ENCODE peak calls at places on chromosome 10, in four cellular contexts. G is H9, D is upper lobe of left lung, N is astrocyte. O is an unnamed sample.

GRCh38 chr10:44051584-44052385 is 333.1 kb downstream of the CXCL12 start:
- DNase-seq in N (peak; percentile 87), G (no peak), D (no peak), O (no peak)

GRCh38 chr10:122568551-122568950 is 8.0 kb downstream of the DMBT1 start:
- DNase-seq in D (no peak), N (no peak), G (no peak), O (no peak)

GRCh38 chr10:86203162-86203905 is 163.3 kb downstream of the GRID1 start:
- DNase-seq in D (no peak), N (no peak), G (peak; percentile 66), O (no peak)

GRCh38 chr10:119325131-119325530 is 117.8 kb downstream of the GRK5 start:
- DNase-seq in D (no peak), N (no peak), G (no peak), O (peak; percentile 58)

GRCh38 chr10:73650537-73651331 is 5.1 kb downstream of the SYNPO2L start:
- DNase-seq in G (no peak), D (no peak), N (peak; percentile 78), O (peak; percentile 94)

GRCh38 chr10:128000660-128001059 is 93.8 kb downstream of the PTPRE start:
- DNase-seq in D (peak; percentile 86), G (no peak), N (peak; percentile 48), O (no peak)

GRCh38 chr10:31936933-31937332 is 8.3 kb upstream of the ARHGAP12 start:
- DNase-seq in D (no peak), G (no peak), N (no peak), O (peak; percentile 36)

GRCh38 chr10:79491171-79491835 is 21.0 kb upstream of the EIF5AL1 start:
- DNase-seq in G (peak; percentile 51), D (no peak), N (no peak), O (no peak)

GRCh38 chr10:77564781-77565589 is 72.6 kb downstream of the KCNMA1 start:
- DNase-seq in D (no peak), G (peak; percentile 85), N (peak; percentile 52), O (no peak)

GRCh38 chr10:87829986-87830732 is 12.1 kb upstream of the ATAD1 start:
- DNase-seq in D (no peak), G (no peak), N (no peak), O (peak; percentile 42)

GRCh38 chr10:122207596-122207995 is 63.5 kb upstream of the BTBD16 start:
- DNase-seq in G (no peak), D (no peak), N (no peak), O (no peak)

GRCh38 chr10:114603943-114604342 is 54.1 kb downstream of the ABLIM1 start:
- DNase-seq in G (no peak), D (peak; percentile 38), N (peak; percentile 55), O (no peak)

GRCh38 chr10:121683803-121684202 is 85.6 kb upstream of the FGFR2 start:
- DNase-seq in D (no peak), N (no peak), G (no peak), O (no peak)

GRCh38 chr10:79305988-79306387 is 41.3 kb upstream of the PPIF start:
- DNase-seq in D (no peak), N (no peak), G (no peak), O (no peak)

GRCh38 chr10:49371967-49372366 is 23.9 kb downstream of the DRGX start:
- DNase-seq in N (no peak), D (peak; percentile 25), G (no peak), O (no peak)

GRCh38 chr10:4691776-4692175 is 134.2 kb upstream of the AKR1E2 start:
- DNase-seq in G (no peak), D (no peak), N (peak; percentile 70), O (peak; percentile 48)

GRCh38 chr10:17216217-17216900 is 11.7 kb upstream of the VIM start:
- DNase-seq in G (peak; percentile 52), D (no peak), N (peak; percentile 100), O (peak; percentile 68)

GRCh38 chr10:17213646-17214349 is 12.3 kb upstream of the TRDMT1 start:
- DNase-seq in D (no peak), G (no peak), N (peak; percentile 71), O (no peak)

GRCh38 chr10:17215782-17216122 is 12.3 kb upstream of the VIM start:
- DNase-seq in N (no peak), D (no peak), G (no peak), O (no peak)

GRCh38 chr10:17214486-17214885 is 13.0 kb upstream of the TRDMT1 start:
- DNase-seq in G (no peak), D (no peak), N (no peak), O (no peak)

DNA sequence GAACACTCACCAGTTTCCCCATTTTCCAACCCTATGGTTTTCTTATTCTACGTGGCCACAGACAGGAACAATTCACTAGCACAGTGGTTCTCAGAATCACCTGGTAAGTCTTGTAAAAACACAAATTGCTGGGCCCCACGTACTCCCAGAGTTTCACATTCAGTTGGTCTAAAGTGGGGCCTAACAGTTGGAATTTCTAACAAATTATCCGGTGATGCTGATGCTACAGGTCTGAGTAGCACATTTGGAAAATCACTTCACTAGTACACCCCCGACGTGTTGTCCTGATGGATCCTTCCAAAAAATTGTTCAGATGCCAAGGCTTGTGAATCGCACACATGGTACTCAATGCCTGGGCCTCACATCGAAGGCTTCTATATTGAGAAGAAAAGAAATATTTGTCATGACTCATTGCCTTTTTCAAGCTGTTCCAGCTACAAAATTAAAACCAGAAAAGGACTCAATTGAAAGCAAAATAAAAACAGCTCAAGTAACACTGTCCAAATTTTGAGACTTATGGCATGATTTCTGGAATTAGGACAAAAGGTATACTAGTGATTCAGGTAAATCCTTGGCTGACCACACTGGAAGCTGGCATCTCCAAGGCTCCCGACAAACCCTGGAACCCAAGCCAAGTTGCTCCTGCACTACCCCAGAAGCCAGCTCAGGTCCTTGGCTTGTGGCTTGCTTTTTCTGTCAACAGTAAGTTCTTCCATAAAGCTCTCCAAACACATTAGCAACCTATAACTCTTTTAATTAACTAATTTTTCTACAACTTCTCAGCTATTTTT is 12.9 kb upstream of the VIM start:
- DNase-seq in D (no peak), G (no peak), N (peak; percentile 98), O (peak; percentile 22)
- H3K27ac ChIP-seq in D (peak overlapping the region; percentile 72), G (peak overlapping the region; percentile 77), N (peak overlapping the region; percentile 99), O (peak overlapping the region; percentile 98)

GRCh38 chr10:6743291-6743849 is 163.3 kb upstream of the PRKCQ start:
- DNase-seq in G (no peak), D (no peak), N (no peak), O (no peak)

GRCh38 chr10:6748029-6748428 is 168.0 kb upstream of the PRKCQ start:
- DNase-seq in N (peak; percentile 29), D (no peak), G (no peak), O (no peak)

GRCh38 chr10:6748981-6749630 is 169.0 kb upstream of the PRKCQ start:
- DNase-seq in N (peak; percentile 89), G (no peak), D (no peak), O (no peak)

GRCh38 chr10:6751363-6751762 is 171.3 kb upstream of the PRKCQ start:
- DNase-seq in N (no peak), D (no peak), G (no peak), O (no peak)

DNA sequence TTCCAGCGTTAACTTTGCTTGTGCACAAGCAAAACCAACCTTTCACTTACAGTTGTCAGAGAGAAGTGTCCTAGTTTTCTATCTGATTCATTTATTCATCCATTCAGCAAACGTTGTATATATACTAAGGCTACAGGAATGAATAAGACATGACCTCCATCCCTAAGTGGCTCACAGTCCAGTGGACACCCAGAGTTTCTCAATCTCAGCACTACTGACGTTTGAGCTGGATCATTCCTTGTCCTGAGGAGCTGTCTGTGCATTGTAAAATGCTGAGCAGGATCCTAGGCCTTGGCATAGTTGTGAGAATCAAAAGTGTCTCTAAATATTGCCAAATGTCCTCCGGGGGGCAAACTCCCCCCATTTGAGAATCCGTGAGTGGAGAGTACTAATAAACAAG is 166.7 kb upstream of the PRKCQ start:
- DNase-seq in G (no peak), D (no peak), N (no peak), O (no peak)
- TF ChIP-seq CTCF in G (no peak), D (no peak), N (no peak), O (no peak)

GRCh38 chr10:112215342-112215774 is 31.8 kb upstream of the GPAM start:
- DNase-seq in G (no peak), D (peak; percentile 77), N (no peak), O (no peak)
- H3K27ac ChIP-seq in G (no peak overlapping the region), D (no peak overlapping the region), N (no peak overlapping the region), O (no peak overlapping the region)

GRCh38 chr10:63171926-63172325 is 38.8 kb downstream of the NRBF2 start:
- DNase-seq in G (no peak), D (no peak), N (no peak), O (peak; percentile 34)
- TF ChIP-seq CTCF in G (no peak), D (no peak), N (no peak), O (no peak)

DNA sequence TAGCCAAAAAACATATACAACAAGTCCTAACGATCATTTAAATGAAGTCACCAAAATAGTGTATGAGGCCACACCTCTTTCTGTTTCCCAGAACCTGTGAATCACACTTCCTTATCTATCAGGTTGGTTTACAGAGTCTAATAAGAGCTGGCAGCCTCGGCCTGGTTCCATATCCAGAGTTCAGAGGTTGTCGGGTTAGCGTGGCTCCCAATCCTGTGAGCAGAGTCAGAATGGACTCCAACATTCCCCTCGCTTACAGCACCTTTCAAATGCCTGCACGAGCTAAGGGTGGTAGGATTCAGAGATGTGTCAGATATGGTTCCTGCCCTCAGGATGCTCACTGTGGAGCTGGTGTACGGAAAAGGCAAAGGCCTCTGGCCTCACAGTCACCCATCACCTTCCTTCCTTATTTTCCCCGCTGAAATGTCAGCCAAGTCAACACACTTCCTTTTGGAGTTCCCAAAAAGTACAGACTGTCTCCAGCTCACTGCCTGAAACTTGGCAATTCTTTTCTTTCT is 6.0 kb downstream of the IL15RA start:
- DNase-seq in D (peak; percentile 51), N (peak; percentile 83), G (no peak), O (peak; percentile 80)
- H3K27ac ChIP-seq in D (peak overlapping the region; percentile 67), N (no peak overlapping the region), G (no peak overlapping the region), O (no peak overlapping the region)

GRCh38 chr10:130784326-130784725 is 527.2 kb downstream of the TCERG1L start:
- DNase-seq in N (no peak), D (no peak), G (no peak), O (peak; percentile 63)

GRCh38 chr10:130790339-130790738 is 521.2 kb downstream of the TCERG1L start:
- DNase-seq in N (peak; percentile 0), G (no peak), D (no peak), O (peak; percentile 36)

GRCh38 chr10:130787821-130788220 is 523.7 kb downstream of the TCERG1L start:
- DNase-seq in N (no peak), D (no peak), G (no peak), O (peak; percentile 60)

GRCh38 chr10:130787252-130787651 is 524.3 kb downstream of the TCERG1L start:
- DNase-seq in D (no peak), N (no peak), G (no peak), O (no peak)

GRCh38 chr10:130786365-130786966 is 525.1 kb downstream of the TCERG1L start:
- DNase-seq in D (no peak), G (no peak), N (no peak), O (peak; percentile 66)
- TF ChIP-seq CTCF in D (no peak), G (no peak), N (no peak), O (no peak)

GRCh38 chr10:98300526-98300925 is 32.5 kb upstream of the LOXL4 start:
- DNase-seq in D (no peak), G (no peak), N (no peak), O (no peak)
- H3K27ac ChIP-seq in D (no peak overlapping the region), G (no peak overlapping the region), N (no peak overlapping the region), O (no peak overlapping the region)

DNA sequence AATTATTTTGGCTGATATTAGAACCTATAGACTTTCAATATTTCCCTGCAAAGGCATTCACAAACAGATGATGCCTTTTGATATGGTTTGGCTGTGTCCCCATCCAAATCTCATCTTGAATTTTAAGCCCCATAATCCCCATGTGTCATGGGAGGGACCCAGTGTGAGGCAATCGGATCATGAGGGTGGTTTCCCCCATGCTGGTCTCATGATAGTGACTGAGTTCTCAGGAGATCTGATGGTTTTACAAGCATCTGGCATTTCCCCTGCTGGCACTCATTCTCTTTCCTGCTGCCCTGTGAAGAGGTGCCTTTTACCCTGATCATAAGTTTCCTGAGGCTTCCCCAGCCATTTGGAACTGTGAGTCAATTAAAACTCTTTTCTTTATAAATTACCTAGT is 9.3 kb upstream of the PNLIPRP3 start:
- DNase-seq in G (no peak), D (no peak), N (no peak), O (no peak)
- TF ChIP-seq CTCF in G (no peak), D (no peak), N (no peak), O (no peak)

O was measured in osteoblast.